ENCODE peak calls at places on chromosomes 4 and X, in ten cellular contexts. N is heart left ventricle; H is MM.1S; U is CD8-positive, alpha-beta memory T cell; J is transverse colon; F is stomach; Z is neuronal stem cell; T is left ventricle myocardium inferior; D is HCT116; M is GM23338. Y is an unnamed sample. For H3K4me1 and H3K36me3, the result is how much of the 10 kb centered on the place peaks cover.

GRCh38 chr4:687048-687974 is 1.6 kb downstream of the SLC49A3 start:
- DNase-seq in N (peak), H (no peak), U (no peak), J (peak), F (peak), Z (no peak), T (peak), D (peak), M (no peak), Y (no peak)

GRCh38 chrX:40184968-40185367 is 87.2 kb upstream of the BCOR start:
- DNase-seq in N (no peak), H (no peak), U (no peak), J (no peak), F (no peak), Z (no peak), T (no peak), D (no peak), M (no peak), Y (no peak)

GRCh38 chrX:47638816-47639215 is 9.1 kb upstream of the CFP start:
- DNase-seq in N (no peak), H (no peak), U (no peak), J (no peak), F (no peak), Z (no peak), T (no peak), D (no peak), M (no peak), Y (no peak)

GRCh38 chr4:105715692-105716278 is 7.2 kb downstream of the GSTCD start:
- DNase-seq in N (no peak), H (peak), U (no peak), J (no peak), F (no peak), Z (no peak), T (no peak), D (peak), M (peak), Y (peak)

GRCh38 chr4:8272472-8273428 is 3.2 kb downstream of the HTRA3 start:
- DNase-seq in N (peak), H (no peak), U (no peak), J (no peak), F (no peak), Z (no peak), T (peak), D (no peak), M (no peak), Y (no peak)

GRCh38 chrX:134600714-134601113 is 57.6 kb downstream of the PLAC1 start:
- DNase-seq in N (no peak), H (no peak), U (no peak), J (no peak), F (no peak), Z (no peak), T (no peak), D (peak), M (no peak), Y (no peak)

GRCh38 chr4:100517864-100518341 is at the start of gene EMCN:
- DNase-seq in N (peak), H (no peak), U (no peak), J (no peak), F (no peak), Z (no peak), T (no peak), D (no peak), M (no peak), Y (no peak)

GRCh38 chr4:37503231-37503630 is 182.9 kb downstream of the RELL1 start:
- DNase-seq in N (no peak), H (no peak), U (no peak), J (no peak), F (no peak), Z (no peak), T (no peak), D (no peak), M (no peak), Y (no peak)

GRCh38 chr4:104795264-104795934 is 300.7 kb upstream of the CXXC4 start:
- DNase-seq in N (peak), H (peak), U (no peak), J (no peak), F (no peak), Z (no peak), T (no peak), D (no peak), M (no peak), Y (no peak)

GRCh38 chr4:163911891-163912290 is 417.4 kb downstream of the TMA16 start:
- DNase-seq in N (no peak), H (no peak), U (no peak), J (no peak), F (no peak), Z (no peak), T (no peak), D (no peak), M (no peak), Y (no peak)

GRCh38 chr4:14028862-14029261 is 401.3 kb upstream of the BOD1L1 start:
- DNase-seq in N (no peak), H (no peak), U (no peak), J (no peak), F (no peak), Z (no peak), T (peak), D (no peak), M (peak), Y (no peak)

GRCh38 chr4:1339489-1339888 is 7.5 kb upstream of the UVSSA start:
- DNase-seq in N (no peak), H (peak), U (no peak), J (no peak), F (no peak), Z (no peak), T (no peak), D (no peak), M (no peak), Y (no peak)

GRCh38 chr4:133147365-133147821 is 1.7 kb upstream of the PCDH10 start:
- DNase-seq in N (no peak), H (no peak), U (no peak), J (no peak), F (no peak), Z (no peak), T (no peak), D (no peak), M (peak), Y (no peak)

GRCh38 chr4:176335421-176335820 is 15.7 kb downstream of the SPCS3 start:
- DNase-seq in N (no peak), H (no peak), U (no peak), J (no peak), F (no peak), Z (no peak), T (no peak), D (no peak), M (no peak), Y (no peak)

GRCh38 chrX:113260474-113260873 is 419.8 kb upstream of the AMOT start:
- DNase-seq in N (no peak), H (peak), U (no peak), J (no peak), F (no peak), Z (no peak), T (no peak), D (peak), M (peak), Y (no peak)

GRCh38 chr4:169337510-169337909 is 66.8 kb upstream of the SH3RF1 start:
- DNase-seq in N (no peak), H (no peak), U (no peak), J (no peak), F (no peak), Z (no peak), T (no peak), D (no peak), M (no peak), Y (no peak)

GRCh38 chr4:2860391-2861348 is 17.0 kb downstream of the ADD1 start:
- DNase-seq in N (peak), H (no peak), U (no peak), J (no peak), F (no peak), Z (no peak), T (peak), D (no peak), M (peak), Y (no peak)
- H3K4me1 ChIP-seq in N (half or more), H (under half), U (half or more), J (half or more), F (half or more), Z (under half), T (half or more), D (under half), M (under half), Y (half or more)

GRCh38 chrX:9676311-9676710 is 89.3 kb downstream of the GPR143 start:
- DNase-seq in N (no peak), H (no peak), U (no peak), J (no peak), F (no peak), Z (no peak), T (no peak), D (no peak), M (no peak), Y (no peak)
- H3K36me3 ChIP-seq in N (under half), H (under half), U (under half), J (under half), F (under half), Z (under half), T (under half), D (under half), M (under half), Y (under half)

GRCh38 chrX:13001097-13001496 is 26.2 kb downstream of the TMSB4X start:
- DNase-seq in N (no peak), H (no peak), U (no peak), J (no peak), F (no peak), Z (no peak), T (no peak), D (no peak), M (no peak), Y (no peak)
- H3K27ac ChIP-seq in N (no peak), H (peak), U (no peak), J (peak), F (no peak), Z (no peak), T (peak), D (no peak), M (no peak), Y (peak)

GRCh38 chr4:102713096-102713495 is 47.7 kb downstream of the MANBA start:
- DNase-seq in N (no peak), H (no peak), U (no peak), J (no peak), F (no peak), Z (no peak), T (no peak), D (no peak), M (peak), Y (no peak)
- H3K4me1 ChIP-seq in N (under half), H (under half), U (under half), J (under half), F (under half), Z (under half), T (under half), D (under half), M (under half), Y (under half)

GRCh38 chr4:123892997-123893745 is 496.6 kb downstream of the SPRY1 start:
- DNase-seq in N (no peak), H (no peak), U (no peak), J (no peak), F (no peak), Z (no peak), T (peak), D (no peak), M (no peak), Y (no peak)

GRCh38 chr4:123889376-123889945 is 492.9 kb downstream of the SPRY1 start:
- DNase-seq in N (no peak), H (no peak), U (no peak), J (no peak), F (no peak), Z (no peak), T (no peak), D (no peak), M (no peak), Y (no peak)

GRCh38 chr4:123892368-123892961 is 495.9 kb downstream of the SPRY1 start:
- DNase-seq in N (no peak), H (no peak), U (no peak), J (no peak), F (no peak), Z (no peak), T (no peak), D (no peak), M (no peak), Y (no peak)

GRCh38 chr4:123891901-123892300 is 495.3 kb downstream of the SPRY1 start:
- DNase-seq in N (no peak), H (no peak), U (no peak), J (no peak), F (no peak), Z (no peak), T (no peak), D (no peak), M (no peak), Y (no peak)

GRCh38 chr4:123890889-123891288 is 494.3 kb downstream of the SPRY1 start:
- DNase-seq in N (no peak), H (no peak), U (no peak), J (no peak), F (no peak), Z (no peak), T (no peak), D (no peak), M (no peak), Y (no peak)
- H3K36me3 ChIP-seq in N (under half), H (under half), U (under half), J (under half), F (under half), Z (under half), T (under half), D (under half), M (under half), Y (under half)

GRCh38 chr4:98522062-98522461 is 136.3 kb downstream of the TSPAN5 start:
- DNase-seq in N (no peak), H (no peak), U (no peak), J (no peak), F (no peak), Z (no peak), T (no peak), D (no peak), M (no peak), Y (no peak)
- H3K27ac ChIP-seq in N (no peak), H (no peak), U (no peak), J (peak), F (no peak), Z (no peak), T (peak), D (peak), M (no peak), Y (no peak)

DNA sequence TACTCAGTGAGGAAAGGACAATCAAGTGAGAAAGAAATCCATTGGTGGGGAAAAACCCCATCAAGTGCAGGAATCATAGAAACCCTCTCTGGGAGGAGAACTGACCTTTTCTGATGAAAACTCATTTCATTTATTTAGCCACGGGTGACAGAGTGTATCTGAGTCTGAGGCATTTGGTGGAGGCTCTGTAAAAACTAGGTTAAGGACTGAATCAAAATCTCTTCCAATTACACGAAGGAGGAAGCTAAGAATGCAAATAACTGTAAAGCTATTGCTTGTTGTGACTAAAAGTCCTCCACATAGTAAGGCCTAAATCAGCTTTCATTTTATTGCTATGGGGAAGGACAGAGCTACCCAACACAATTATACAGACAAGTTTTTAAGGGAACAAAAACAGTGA is 240.6 kb upstream of the PGRMC2 start:
- DNase-seq in N (no peak), H (no peak), U (no peak), J (no peak), F (no peak), Z (no peak), T (no peak), D (no peak), M (no peak), Y (no peak)
- H3K4me1 ChIP-seq in N (under half), H (under half), U (under half), J (under half), F (under half), Z (under half), T (half or more), D (under half), M (under half), Y (under half)

DNA sequence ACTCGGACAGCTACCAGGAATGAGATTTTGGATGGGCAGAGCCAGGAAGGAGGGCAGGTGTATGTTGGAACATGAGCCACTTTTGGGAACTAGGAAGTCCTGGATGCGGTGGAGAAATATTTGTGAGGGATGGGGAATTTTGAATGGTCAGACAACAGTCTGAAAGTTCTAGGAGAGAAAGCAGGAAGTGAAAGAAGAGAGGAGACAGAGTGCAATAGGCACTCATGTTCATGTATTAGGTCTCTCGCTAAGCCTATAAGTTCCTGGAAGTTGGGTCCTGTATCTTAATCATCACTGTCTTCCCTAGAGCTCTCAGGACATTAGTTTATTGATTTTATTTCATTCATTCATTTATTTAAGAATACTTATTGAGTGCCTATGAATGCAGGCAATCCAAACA is 65.7 kb upstream of the CITED1 start:
- DNase-seq in N (no peak), H (no peak), U (no peak), J (no peak), F (no peak), Z (no peak), T (no peak), D (no peak), M (no peak), Y (no peak)
- H3K36me3 ChIP-seq in N (under half), H (under half), U (under half), J (under half), F (under half), Z (under half), T (under half), D (under half), M (under half), Y (under half)

Y was measured in CD4-positive, CD25-positive, alpha-beta regulatory T cell.